ENCODE peak calls at places on chromosome 13, in five cellular contexts. C is progenitor cell of endocrine pancreas, M is suprapubic skin, B is keratinocyte, T is RWPE2. H is an unnamed sample.
A peak's percentile ranks its signal among the peaks of the same experiment; 100 is the strongest.

GRCh38 chr13:97953376-97953970 is at the start of gene IPO5:
- DNase-seq in B (no peak), C (no peak), T (no peak), M (no peak), H (no peak)

GRCh38 chr13:74329978-74330377 is 195.8 kb upstream of the KLF12 start:
- DNase-seq in T (no peak), B (no peak), M (no peak), C (no peak), H (no peak)

GRCh38 chr13:21218351-21219043 is 42.0 kb downstream of the MRPL57 start:
- DNase-seq in C (no peak), T (no peak), M (no peak), B (no peak), H (no peak)

GRCh38 chr13:25973576-25973975 is 78.2 kb downstream of the SHISA2 start:
- DNase-seq in B (no peak), T (no peak), M (no peak), C (no peak), H (no peak)

GRCh38 chr13:49443327-49443688 is 556 bp downstream of the CAB39L start:
- DNase-seq in M (no peak), B (no peak), C (no peak), T (no peak), H (no peak)

GRCh38 chr13:104140557-104140956 is 1074.3 kb upstream of the SLC10A2 start:
- DNase-seq in T (no peak), C (no peak), B (no peak), M (no peak), H (no peak)

GRCh38 chr13:93690139-93690538 is 463.5 kb downstream of the GPC6 start:
- DNase-seq in M (no peak), T (no peak), B (no peak), C (no peak), H (no peak)

GRCh38 chr13:66405908-66406802 is 824.0 kb downstream of the PCDH9 start:
- DNase-seq in C (no peak), M (no peak), T (no peak), B (peak; percentile 4), H (no peak)

GRCh38 chr13:41561179-41561578 is 103.8 kb downstream of the RGCC start:
- DNase-seq in T (no peak), M (no peak), B (no peak), C (no peak), H (no peak)

GRCh38 chr13:74062933-74063332 is 71.3 kb downstream of the KLF12 start:
- DNase-seq in C (no peak), B (no peak), M (no peak), T (no peak), H (no peak)

GRCh38 chr13:110677731-110678545 is 28.0 kb downstream of the CARS2 start:
- DNase-seq in C (no peak), B (no peak), T (no peak), M (no peak), H (no peak)

GRCh38 chr13:40169476-40169875 is 497.0 kb downstream of the FOXO1 start:
- DNase-seq in T (no peak), M (no peak), B (peak; percentile 21), C (no peak), H (no peak)

GRCh38 chr13:40665754-40666057 is 735 bp downstream of the FOXO1 start:
- DNase-seq in T (no peak), B (no peak), M (no peak), C (no peak), H (no peak)

GRCh38 chr13:21119526-21119925 is 56.8 kb downstream of the SKA3 start:
- DNase-seq in T (no peak), M (no peak), B (no peak), C (no peak), H (peak; percentile 0)

GRCh38 chr13:74771964-74772363 is 637.8 kb upstream of the KLF12 start:
- DNase-seq in C (no peak), T (no peak), B (no peak), M (no peak), H (no peak)

GRCh38 chr13:97855570-97855970 is 97.9 kb upstream of the IPO5 start:
- DNase-seq in B (peak; percentile 19), T (no peak), M (no peak), C (peak; percentile 10), H (no peak)

GRCh38 chr13:46307554-46307953 is 79.5 kb downstream of the RUBCNL start:
- DNase-seq in M (no peak), T (no peak), B (no peak), C (no peak), H (no peak)

GRCh38 chr13:84648069-84648640 is 765.9 kb upstream of the SLITRK1 start:
- DNase-seq in C (no peak), B (no peak), M (no peak), T (no peak), H (no peak)
- TF ChIP-seq CTCF in C (no peak), B (no peak), M (no peak), T (peak; percentile 69), H (peak; percentile 85)

DNA sequence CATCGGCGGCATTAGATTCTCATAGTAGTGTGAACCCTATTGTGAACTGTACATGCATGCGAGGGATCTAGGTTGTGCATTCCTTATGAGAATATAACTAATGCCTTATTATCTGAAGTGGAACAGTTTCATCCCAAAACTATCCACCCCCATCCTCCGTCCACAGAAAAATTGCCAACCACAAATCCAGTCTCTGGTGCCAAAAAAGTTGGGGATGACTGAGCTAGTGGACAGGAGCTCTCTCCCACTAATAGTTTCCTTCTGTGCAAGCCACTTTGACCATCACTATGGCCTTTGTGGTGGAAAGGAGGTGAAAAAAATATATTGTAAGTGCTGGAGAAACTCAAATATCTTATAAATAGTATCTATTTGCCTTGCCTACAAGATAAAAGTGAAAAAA is 857.8 kb downstream of the DIAPH3 start:
- DNase-seq in C (no peak), M (no peak), T (no peak), B (no peak), H (no peak)
- TF ChIP-seq CTCF in C (no peak), M (no peak), T (no peak), B (no peak), H (no peak)

GRCh38 chr13:31246918-31247317 is 47.1 kb downstream of the B3GLCT start:
- DNase-seq in T (no peak), C (no peak), B (no peak), M (no peak), H (no peak)
- TF ChIP-seq CTCF in T (no peak), C (no peak), B (no peak), M (no peak), H (no peak)

DNA sequence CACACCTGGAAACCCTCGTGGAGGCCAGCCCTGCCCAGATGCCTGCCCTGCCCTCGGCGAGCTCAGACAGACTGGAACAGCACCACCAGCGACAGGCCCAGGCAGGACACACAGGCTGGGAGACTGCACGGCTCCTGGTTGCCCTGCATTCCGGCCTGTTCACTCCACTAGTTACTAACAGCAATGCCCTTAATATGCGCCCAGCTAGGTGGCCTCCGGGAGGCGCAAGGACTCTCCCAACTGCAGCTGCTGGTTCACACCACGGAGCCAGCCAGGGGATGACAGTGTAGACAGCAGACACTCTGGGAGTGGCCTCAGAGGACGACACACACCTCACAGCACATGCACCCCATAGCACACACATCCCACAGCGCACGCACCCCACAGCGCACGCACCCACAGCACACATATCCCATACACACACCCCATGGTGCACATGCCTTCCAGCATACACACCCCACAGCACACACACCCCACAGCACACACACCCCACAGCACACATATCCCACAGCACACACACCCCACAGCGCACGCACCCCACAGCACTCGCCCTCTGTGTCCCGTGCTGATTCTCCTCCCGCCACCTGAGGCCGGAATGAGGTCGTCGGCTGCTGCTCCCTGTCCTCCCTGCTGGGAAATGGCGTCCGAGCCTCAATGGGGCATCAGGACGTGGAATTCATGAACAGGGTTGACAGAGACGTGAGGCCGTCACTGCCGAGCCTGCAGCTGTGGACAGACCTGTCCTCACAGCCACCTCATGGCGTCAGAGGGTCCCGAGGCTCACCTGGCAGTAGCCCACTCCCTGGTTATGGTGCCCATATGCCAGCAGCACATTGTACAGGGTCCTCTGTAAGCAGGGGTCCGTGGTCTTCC is 13.6 kb downstream of the GRTP1 start:
- DNase-seq in C (no peak), T (no peak), B (peak; percentile 68), M (no peak), H (no peak)
- TF ChIP-seq CTCF in C (no peak), T (no peak), B (no peak), M (no peak), H (peak; percentile 21)

DNA sequence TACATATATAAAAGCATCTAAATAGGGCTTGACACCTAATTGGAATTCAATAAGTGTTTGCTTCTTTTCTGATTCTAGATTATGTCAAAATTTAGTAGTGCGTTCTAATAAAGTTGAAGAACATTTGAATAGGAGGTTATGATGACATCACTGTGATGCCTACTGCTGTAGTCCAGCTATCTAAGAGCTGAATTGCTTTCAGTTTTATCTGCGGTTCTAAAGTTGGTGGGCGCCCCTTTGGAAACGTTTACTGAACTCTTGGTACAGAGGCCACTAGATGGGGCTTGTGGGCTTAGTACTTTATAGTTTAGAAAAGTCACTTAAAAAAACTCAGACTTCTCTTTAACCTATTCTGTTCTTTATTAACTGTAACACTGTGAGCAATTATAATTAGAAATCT is 776.9 kb downstream of the GPC5 start:
- DNase-seq in B (no peak), C (no peak), T (no peak), M (no peak), H (no peak)
- TF ChIP-seq CTCF in B (no peak), C (peak; percentile 68), T (peak; percentile 51), M (no peak), H (peak; percentile 78)

GRCh38 chr13:45194081-45194939 is 6.5 kb downstream of the KCTD4 start:
- DNase-seq in M (no peak), B (no peak), C (no peak), T (no peak), H (no peak)
- TF ChIP-seq CTCF in M (no peak), B (peak; percentile 55), C (no peak), T (no peak), H (peak; percentile 61)

DNA sequence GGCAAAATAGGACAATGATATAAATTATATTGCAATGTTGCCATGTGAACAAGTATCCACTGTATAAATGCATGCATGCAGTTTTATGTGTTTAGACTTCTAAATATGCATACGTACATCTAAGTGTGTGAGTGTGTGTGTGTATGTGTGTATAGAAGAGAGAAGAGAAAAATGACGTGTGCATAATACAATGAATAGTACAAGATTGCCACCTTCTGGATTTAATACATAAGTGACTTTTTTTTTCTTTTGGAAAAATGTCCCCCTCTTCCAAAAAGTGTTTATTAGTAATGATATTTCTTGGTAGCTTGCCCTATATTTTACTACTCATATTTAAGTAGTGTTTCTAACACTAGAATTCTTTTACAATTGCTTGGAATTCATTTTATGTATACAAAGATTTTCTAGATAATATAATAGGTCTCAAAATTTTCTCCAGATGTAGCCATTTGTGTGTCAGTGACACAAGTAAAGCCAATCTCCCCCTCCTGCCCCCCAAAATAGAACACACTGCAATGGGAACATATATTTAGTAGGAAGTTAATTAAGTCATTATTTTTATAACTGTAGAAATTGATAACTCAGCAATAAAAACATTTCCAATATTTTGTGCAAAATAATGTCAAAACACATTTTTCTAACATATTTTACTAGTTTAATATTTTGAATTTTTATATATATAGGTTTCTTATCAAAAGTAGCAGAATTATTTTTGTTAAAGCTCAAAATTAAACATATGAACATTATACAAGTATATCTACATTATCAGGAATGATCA is 783.3 kb upstream of the ATXN8OS start:
- DNase-seq in B (no peak), M (no peak), T (no peak), C (no peak), H (no peak)
- TF ChIP-seq CTCF in B (no peak), M (no peak), T (peak; percentile 35), C (peak; percentile 63), H (peak; percentile 85)

GRCh38 chr13:51767100-51767499 is 36.9 kb downstream of the DHRS12 start:
- DNase-seq in C (no peak), B (no peak), T (no peak), M (no peak), H (no peak)
- TF ChIP-seq CTCF in C (no peak), B (peak; percentile 47), T (no peak), M (no peak), H (peak; percentile 17)

GRCh38 chr13:44048326-44048725 is 168.6 kb downstream of the LACC1 start:
- DNase-seq in T (no peak), M (no peak), C (no peak), B (no peak), H (no peak)
- TF ChIP-seq CTCF in T (no peak), M (no peak), C (no peak), B (no peak), H (peak; percentile 52)